ENCODE peak calls at places on chromosomes 2 and 18, in ten cellular contexts. One of them, this sample, is unnamed.

GRCh38 chr2:192544371-192544955 is 349.7 kb upstream of the TMEFF2 start:
- DNase-seq in cerebellar cortex: no peak
- DNase-seq in OCI-LY7: no peak
- DNase-seq in right cardiac atrium: no peak
- DNase-seq in mesendoderm: no peak
- DNase-seq in upper lobe of right lung: no peak
- DNase-seq in activated T-cell treated with anti-CD3 and anti-CD28 coated beads, Interleukin-2, amount 50 U/mL, for 4 hours: no peak
- DNase-seq in skeletal muscle cell: no peak
- DNase-seq in M059J: peak; percentile 26
- DNase-seq in transverse colon: no peak
- DNase-seq in this sample: no peak

GRCh38 chr2:27903649-27904544 is 13.4 kb downstream of the BABAM2 start:
- DNase-seq in cerebellar cortex: no peak
- DNase-seq in OCI-LY7: no peak
- DNase-seq in right cardiac atrium: no peak
- DNase-seq in mesendoderm: no peak
- DNase-seq in upper lobe of right lung: no peak
- DNase-seq in activated T-cell treated with anti-CD3 and anti-CD28 coated beads, Interleukin-2, amount 50 U/mL, for 4 hours: no peak
- DNase-seq in skeletal muscle cell: no peak
- DNase-seq in M059J: peak; percentile 79
- DNase-seq in transverse colon: no peak
- DNase-seq in this sample: no peak

GRCh38 chr18:58180738-58181353 is 136.8 kb downstream of the NEDD4L start:
- DNase-seq in cerebellar cortex: peak; percentile 80
- DNase-seq in OCI-LY7: peak; percentile 35
- DNase-seq in right cardiac atrium: no peak
- DNase-seq in mesendoderm: peak; percentile 65
- DNase-seq in upper lobe of right lung: no peak
- DNase-seq in activated T-cell treated with anti-CD3 and anti-CD28 coated beads, Interleukin-2, amount 50 U/mL, for 4 hours: peak; percentile 59
- DNase-seq in skeletal muscle cell: no peak
- DNase-seq in M059J: peak; percentile 58
- DNase-seq in transverse colon: peak; percentile 72
- DNase-seq in this sample: no peak

GRCh38 chr2:126029316-126029715 is 626.6 kb upstream of the GYPC start:
- DNase-seq in cerebellar cortex: no peak
- DNase-seq in OCI-LY7: no peak
- DNase-seq in right cardiac atrium: no peak
- DNase-seq in mesendoderm: peak; percentile 77
- DNase-seq in upper lobe of right lung: no peak
- DNase-seq in activated T-cell treated with anti-CD3 and anti-CD28 coated beads, Interleukin-2, amount 50 U/mL, for 4 hours: no peak
- DNase-seq in skeletal muscle cell: no peak
- DNase-seq in M059J: no peak
- DNase-seq in transverse colon: no peak
- DNase-seq in this sample: no peak

GRCh38 chr2:31219131-31219969 is 2.0 kb upstream of the CAPN14 start:
- DNase-seq in cerebellar cortex: no peak
- DNase-seq in OCI-LY7: peak; percentile 88
- DNase-seq in right cardiac atrium: no peak
- DNase-seq in mesendoderm: no peak
- DNase-seq in upper lobe of right lung: no peak
- DNase-seq in activated T-cell treated with anti-CD3 and anti-CD28 coated beads, Interleukin-2, amount 50 U/mL, for 4 hours: no peak
- DNase-seq in skeletal muscle cell: no peak
- DNase-seq in M059J: no peak
- DNase-seq in transverse colon: no peak
- DNase-seq in this sample: no peak

GRCh38 chr2:128638311-128638710 is 319.6 kb upstream of the HS6ST1 start:
- DNase-seq in cerebellar cortex: no peak
- DNase-seq in OCI-LY7: no peak
- DNase-seq in right cardiac atrium: no peak
- DNase-seq in mesendoderm: no peak
- DNase-seq in upper lobe of right lung: peak; percentile 69
- DNase-seq in activated T-cell treated with anti-CD3 and anti-CD28 coated beads, Interleukin-2, amount 50 U/mL, for 4 hours: no peak
- DNase-seq in skeletal muscle cell: no peak
- DNase-seq in M059J: no peak
- DNase-seq in transverse colon: no peak
- DNase-seq in this sample: no peak

GRCh38 chr18:37465922-37466321 is 99.7 kb downstream of the CELF4 start:
- DNase-seq in cerebellar cortex: peak; percentile 58
- DNase-seq in OCI-LY7: no peak
- DNase-seq in right cardiac atrium: no peak
- DNase-seq in mesendoderm: peak; percentile 79
- DNase-seq in upper lobe of right lung: no peak
- DNase-seq in activated T-cell treated with anti-CD3 and anti-CD28 coated beads, Interleukin-2, amount 50 U/mL, for 4 hours: no peak
- DNase-seq in skeletal muscle cell: no peak
- DNase-seq in M059J: no peak
- DNase-seq in transverse colon: no peak
- DNase-seq in this sample: no peak

GRCh38 chr2:130837175-130837810 is 579 bp downstream of the ARHGEF4 start:
- DNase-seq in cerebellar cortex: no peak
- DNase-seq in OCI-LY7: no peak
- DNase-seq in right cardiac atrium: no peak
- DNase-seq in mesendoderm: no peak
- DNase-seq in upper lobe of right lung: no peak
- DNase-seq in activated T-cell treated with anti-CD3 and anti-CD28 coated beads, Interleukin-2, amount 50 U/mL, for 4 hours: no peak
- DNase-seq in skeletal muscle cell: no peak
- DNase-seq in M059J: no peak
- DNase-seq in transverse colon: no peak
- DNase-seq in this sample: no peak

GRCh38 chr2:31319391-31320175 is 85.6 kb downstream of the EHD3 start:
- DNase-seq in cerebellar cortex: no peak
- DNase-seq in OCI-LY7: peak; percentile 38
- DNase-seq in right cardiac atrium: no peak
- DNase-seq in mesendoderm: no peak
- DNase-seq in upper lobe of right lung: no peak
- DNase-seq in activated T-cell treated with anti-CD3 and anti-CD28 coated beads, Interleukin-2, amount 50 U/mL, for 4 hours: no peak
- DNase-seq in skeletal muscle cell: peak; percentile 81
- DNase-seq in M059J: peak; percentile 74
- DNase-seq in transverse colon: peak; percentile 51
- DNase-seq in this sample: no peak

GRCh38 chr2:127072970-127073369 is 34.0 kb downstream of the BIN1 start:
- DNase-seq in cerebellar cortex: no peak
- DNase-seq in OCI-LY7: no peak
- DNase-seq in right cardiac atrium: no peak
- DNase-seq in mesendoderm: no peak
- DNase-seq in upper lobe of right lung: no peak
- DNase-seq in activated T-cell treated with anti-CD3 and anti-CD28 coated beads, Interleukin-2, amount 50 U/mL, for 4 hours: no peak
- DNase-seq in skeletal muscle cell: no peak
- DNase-seq in M059J: no peak
- DNase-seq in transverse colon: no peak
- DNase-seq in this sample: peak; percentile 81

GRCh38 chr2:73896362-73897239 is 3.8 kb downstream of the ACTG2 start:
- DNase-seq in cerebellar cortex: no peak
- DNase-seq in OCI-LY7: no peak
- DNase-seq in right cardiac atrium: no peak
- DNase-seq in mesendoderm: no peak
- DNase-seq in upper lobe of right lung: no peak
- DNase-seq in activated T-cell treated with anti-CD3 and anti-CD28 coated beads, Interleukin-2, amount 50 U/mL, for 4 hours: peak; percentile 15
- DNase-seq in skeletal muscle cell: peak; percentile 89
- DNase-seq in M059J: peak; percentile 89
- DNase-seq in transverse colon: no peak
- DNase-seq in this sample: no peak

GRCh38 chr2:170524828-170525565 is 190.1 kb upstream of the SP5 start:
- DNase-seq in cerebellar cortex: no peak
- DNase-seq in OCI-LY7: no peak
- DNase-seq in right cardiac atrium: no peak
- DNase-seq in mesendoderm: no peak
- DNase-seq in upper lobe of right lung: no peak
- DNase-seq in activated T-cell treated with anti-CD3 and anti-CD28 coated beads, Interleukin-2, amount 50 U/mL, for 4 hours: no peak
- DNase-seq in skeletal muscle cell: no peak
- DNase-seq in M059J: peak; percentile 32
- DNase-seq in transverse colon: no peak
- DNase-seq in this sample: no peak

GRCh38 chr2:209610631-209611030 is 161.0 kb upstream of the UNC80 start:
- DNase-seq in cerebellar cortex: no peak
- DNase-seq in OCI-LY7: no peak
- DNase-seq in right cardiac atrium: no peak
- DNase-seq in mesendoderm: no peak
- DNase-seq in upper lobe of right lung: no peak
- DNase-seq in activated T-cell treated with anti-CD3 and anti-CD28 coated beads, Interleukin-2, amount 50 U/mL, for 4 hours: no peak
- DNase-seq in skeletal muscle cell: no peak
- DNase-seq in M059J: no peak
- DNase-seq in transverse colon: no peak
- DNase-seq in this sample: no peak

GRCh38 chr2:501130-501529 is 176.1 kb downstream of the TMEM18 start:
- DNase-seq in cerebellar cortex: peak; percentile 9
- DNase-seq in OCI-LY7: no peak
- DNase-seq in right cardiac atrium: no peak
- DNase-seq in mesendoderm: peak; percentile 60
- DNase-seq in upper lobe of right lung: no peak
- DNase-seq in activated T-cell treated with anti-CD3 and anti-CD28 coated beads, Interleukin-2, amount 50 U/mL, for 4 hours: no peak
- DNase-seq in skeletal muscle cell: no peak
- DNase-seq in M059J: peak; percentile 2
- DNase-seq in transverse colon: no peak
- DNase-seq in this sample: no peak

GRCh38 chr2:236168110-236169067 is at the start of gene GBX2:
- DNase-seq in cerebellar cortex: peak; percentile 75
- DNase-seq in OCI-LY7: no peak
- DNase-seq in right cardiac atrium: peak; percentile 29
- DNase-seq in mesendoderm: peak; percentile 91
- DNase-seq in upper lobe of right lung: peak; percentile 58
- DNase-seq in activated T-cell treated with anti-CD3 and anti-CD28 coated beads, Interleukin-2, amount 50 U/mL, for 4 hours: no peak
- DNase-seq in skeletal muscle cell: no peak
- DNase-seq in M059J: peak; percentile 83
- DNase-seq in transverse colon: peak; percentile 28
- DNase-seq in this sample: peak; percentile 69

GRCh38 chr2:27303093-27304025 is 4.9 kb downstream of the UCN start:
- DNase-seq in cerebellar cortex: peak; percentile 76
- DNase-seq in OCI-LY7: peak; percentile 90
- DNase-seq in right cardiac atrium: no peak
- DNase-seq in mesendoderm: peak; percentile 85
- DNase-seq in upper lobe of right lung: peak; percentile 64
- DNase-seq in activated T-cell treated with anti-CD3 and anti-CD28 coated beads, Interleukin-2, amount 50 U/mL, for 4 hours: no peak
- DNase-seq in skeletal muscle cell: no peak
- DNase-seq in M059J: peak; percentile 72
- DNase-seq in transverse colon: peak; percentile 41
- DNase-seq in this sample: peak; percentile 62

This sample was measured in psoas muscle.